ENCODE peak calls at places on chromosomes 4 and X, in six cellular contexts. One of them, this sample, is unnamed.

GRCh38 chr4:53374777-53375258 is 2.6 kb upstream of the FIP1L1 start:
- DNase-seq in left lung: no peak
- DNase-seq in lower lobe of right lung: no peak
- DNase-seq in fibroblast of lung: no peak
- DNase-seq in endothelial cell: no peak
- DNase-seq in WERI-Rb-1: no peak
- DNase-seq in this sample: no peak

GRCh38 chr4:168585168-168586091 is 88.6 kb downstream of the PALLD start:
- DNase-seq in endothelial cell: peak
- DNase-seq in lower lobe of right lung: peak
- DNase-seq in left lung: peak
- DNase-seq in fibroblast of lung: peak
- DNase-seq in WERI-Rb-1: peak
- DNase-seq in this sample: peak

GRCh38 chrX:48531359-48531954 is 8.1 kb upstream of the TBC1D25 start:
- DNase-seq in WERI-Rb-1: no peak
- DNase-seq in lower lobe of right lung: no peak
- DNase-seq in left lung: no peak
- DNase-seq in endothelial cell: no peak
- DNase-seq in fibroblast of lung: peak
- DNase-seq in this sample: peak

GRCh38 chrX:42093756-42094155 is 170.4 kb upstream of the CASK start:
- DNase-seq in lower lobe of right lung: no peak
- DNase-seq in endothelial cell: no peak
- DNase-seq in WERI-Rb-1: no peak
- DNase-seq in fibroblast of lung: no peak
- DNase-seq in left lung: no peak
- DNase-seq in this sample: no peak

GRCh38 chr4:100017627-100018310 is 67.7 kb upstream of the H2AZ1 start:
- DNase-seq in WERI-Rb-1: no peak
- DNase-seq in left lung: no peak
- DNase-seq in endothelial cell: no peak
- DNase-seq in lower lobe of right lung: no peak
- DNase-seq in fibroblast of lung: no peak
- DNase-seq in this sample: no peak

GRCh38 chrX:48971325-48972213 is at the start of gene KCND1:
- DNase-seq in fibroblast of lung: peak
- DNase-seq in endothelial cell: peak
- DNase-seq in left lung: peak
- DNase-seq in lower lobe of right lung: no peak
- DNase-seq in WERI-Rb-1: peak
- DNase-seq in this sample: peak

GRCh38 chr4:119300072-119300387 is 21.9 kb downstream of the FABP2 start:
- DNase-seq in left lung: peak
- DNase-seq in endothelial cell: peak
- DNase-seq in lower lobe of right lung: peak
- DNase-seq in WERI-Rb-1: peak
- DNase-seq in fibroblast of lung: peak
- DNase-seq in this sample: peak

GRCh38 chrX:39451061-39451460 is 646.7 kb downstream of the BCOR start:
- DNase-seq in fibroblast of lung: no peak
- DNase-seq in endothelial cell: no peak
- DNase-seq in lower lobe of right lung: no peak
- DNase-seq in left lung: no peak
- DNase-seq in WERI-Rb-1: no peak
- DNase-seq in this sample: no peak

GRCh38 chr4:3331511-3332394 is 38.9 kb downstream of the RGS12 start:
- DNase-seq in fibroblast of lung: no peak
- DNase-seq in endothelial cell: no peak
- DNase-seq in left lung: no peak
- DNase-seq in lower lobe of right lung: no peak
- DNase-seq in WERI-Rb-1: no peak
- DNase-seq in this sample: no peak

GRCh38 chrX:139720136-139720535 is 12.2 kb upstream of the MCF2 start:
- DNase-seq in lower lobe of right lung: no peak
- DNase-seq in endothelial cell: peak
- DNase-seq in left lung: no peak
- DNase-seq in fibroblast of lung: peak
- DNase-seq in WERI-Rb-1: no peak
- DNase-seq in this sample: peak

GRCh38 chr4:83639849-83640493 is 104.1 kb downstream of the GPAT3 start:
- DNase-seq in fibroblast of lung: peak
- DNase-seq in endothelial cell: peak
- DNase-seq in lower lobe of right lung: no peak
- DNase-seq in left lung: no peak
- DNase-seq in WERI-Rb-1: peak
- DNase-seq in this sample: peak

GRCh38 chr4:158970786-158971185 is 132.1 kb upstream of the RAPGEF2 start:
- DNase-seq in lower lobe of right lung: no peak
- DNase-seq in endothelial cell: no peak
- DNase-seq in fibroblast of lung: no peak
- DNase-seq in WERI-Rb-1: no peak
- DNase-seq in left lung: no peak
- DNase-seq in this sample: no peak

GRCh38 chr4:159764343-159764952 is 661.6 kb downstream of the RAPGEF2 start:
- DNase-seq in left lung: no peak
- DNase-seq in fibroblast of lung: peak
- DNase-seq in WERI-Rb-1: peak
- DNase-seq in endothelial cell: peak
- DNase-seq in lower lobe of right lung: no peak
- DNase-seq in this sample: peak

GRCh38 chrX:45669715-45670360 is 469.2 kb upstream of the DIPK2B start:
- DNase-seq in lower lobe of right lung: no peak
- DNase-seq in fibroblast of lung: peak
- DNase-seq in WERI-Rb-1: no peak
- DNase-seq in endothelial cell: no peak
- DNase-seq in left lung: no peak
- DNase-seq in this sample: no peak

GRCh38 chr4:15116509-15117079 is 114.3 kb downstream of the CPEB2 start:
- DNase-seq in lower lobe of right lung: no peak
- DNase-seq in fibroblast of lung: no peak
- DNase-seq in endothelial cell: no peak
- DNase-seq in WERI-Rb-1: no peak
- DNase-seq in left lung: no peak
- DNase-seq in this sample: no peak

GRCh38 chr4:88242144-88242543 is 42.2 kb downstream of the PPM1K start:
- DNase-seq in endothelial cell: no peak
- DNase-seq in fibroblast of lung: no peak
- DNase-seq in left lung: no peak
- DNase-seq in WERI-Rb-1: no peak
- DNase-seq in lower lobe of right lung: no peak
- DNase-seq in this sample: no peak

GRCh38 chr4:113382704-113383103 is 333.3 kb downstream of the ANK2 start:
- DNase-seq in lower lobe of right lung: no peak
- DNase-seq in fibroblast of lung: peak
- DNase-seq in left lung: no peak
- DNase-seq in WERI-Rb-1: no peak
- DNase-seq in endothelial cell: no peak
- DNase-seq in this sample: no peak

GRCh38 chrX:20515841-20516461 is 249.2 kb upstream of the RPS6KA3 start:
- DNase-seq in WERI-Rb-1: no peak
- DNase-seq in lower lobe of right lung: no peak
- DNase-seq in left lung: no peak
- DNase-seq in endothelial cell: no peak
- DNase-seq in fibroblast of lung: peak
- DNase-seq in this sample: peak

GRCh38 chr4:162274354-162274753 is 110.6 kb upstream of the FSTL5 start:
- DNase-seq in endothelial cell: no peak
- DNase-seq in WERI-Rb-1: no peak
- DNase-seq in left lung: no peak
- DNase-seq in fibroblast of lung: no peak
- DNase-seq in lower lobe of right lung: no peak
- DNase-seq in this sample: no peak

GRCh38 chr4:73679836-73680235 is 59.6 kb upstream of the RASSF6 start:
- DNase-seq in WERI-Rb-1: no peak
- DNase-seq in left lung: no peak
- DNase-seq in fibroblast of lung: peak
- DNase-seq in lower lobe of right lung: no peak
- DNase-seq in endothelial cell: no peak
- DNase-seq in this sample: peak

GRCh38 chr4:137253949-137254348 is 278.3 kb downstream of the PCDH18 start:
- DNase-seq in lower lobe of right lung: no peak
- DNase-seq in left lung: no peak
- DNase-seq in endothelial cell: no peak
- DNase-seq in fibroblast of lung: peak
- DNase-seq in WERI-Rb-1: no peak
- DNase-seq in this sample: peak

GRCh38 chr4:91961504-91961903 is 342.3 kb upstream of the GRID2 start:
- DNase-seq in fibroblast of lung: peak
- DNase-seq in lower lobe of right lung: no peak
- DNase-seq in WERI-Rb-1: no peak
- DNase-seq in left lung: no peak
- DNase-seq in endothelial cell: no peak
- DNase-seq in this sample: no peak

GRCh38 chr4:91963489-91963888 is 340.3 kb upstream of the GRID2 start:
- DNase-seq in WERI-Rb-1: no peak
- DNase-seq in fibroblast of lung: peak
- DNase-seq in endothelial cell: no peak
- DNase-seq in lower lobe of right lung: no peak
- DNase-seq in left lung: no peak
- DNase-seq in this sample: no peak

GRCh38 chr4:91965166-91965565 is 338.6 kb upstream of the GRID2 start:
- DNase-seq in left lung: no peak
- DNase-seq in endothelial cell: no peak
- DNase-seq in lower lobe of right lung: no peak
- DNase-seq in WERI-Rb-1: no peak
- DNase-seq in fibroblast of lung: no peak
- DNase-seq in this sample: no peak
- TF ChIP-seq CTCF in left lung: no peak
- TF ChIP-seq CTCF in endothelial cell: no peak
- TF ChIP-seq CTCF in lower lobe of right lung: no peak
- TF ChIP-seq CTCF in WERI-Rb-1: no peak
- TF ChIP-seq CTCF in fibroblast of lung: peak
- TF ChIP-seq CTCF in this sample: no peak

GRCh38 chr4:96455045-96455720 is 615.3 kb downstream of the PDHA2 start:
- DNase-seq in fibroblast of lung: no peak
- DNase-seq in lower lobe of right lung: no peak
- DNase-seq in WERI-Rb-1: no peak
- DNase-seq in endothelial cell: no peak
- DNase-seq in left lung: no peak
- DNase-seq in this sample: no peak
- TF ChIP-seq CTCF in fibroblast of lung: no peak
- TF ChIP-seq CTCF in lower lobe of right lung: no peak
- TF ChIP-seq CTCF in WERI-Rb-1: no peak
- TF ChIP-seq CTCF in endothelial cell: no peak
- TF ChIP-seq CTCF in left lung: no peak
- TF ChIP-seq CTCF in this sample: no peak

DNA sequence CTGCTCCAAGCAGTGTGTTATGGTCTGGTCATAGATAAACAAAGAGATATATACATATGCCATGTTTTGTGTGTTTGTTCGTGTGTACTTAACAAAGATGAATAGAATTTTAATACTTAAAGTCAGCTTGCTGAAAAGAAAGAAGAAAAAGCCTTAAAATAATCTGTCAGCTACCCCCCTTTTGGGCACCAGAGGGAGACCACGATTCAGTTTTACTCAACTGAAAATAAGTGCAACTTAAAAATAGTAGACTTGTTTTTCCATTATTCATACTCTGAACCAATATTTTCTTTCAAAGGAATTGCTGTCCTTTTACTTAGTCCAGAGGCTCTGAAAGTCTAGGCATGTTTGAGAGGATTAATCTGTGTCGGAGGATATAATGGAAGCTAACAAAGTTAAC is 181.7 kb upstream of the AGTR2 start:
- DNase-seq in left lung: no peak
- DNase-seq in fibroblast of lung: peak
- DNase-seq in endothelial cell: no peak
- DNase-seq in lower lobe of right lung: no peak
- DNase-seq in WERI-Rb-1: no peak
- DNase-seq in this sample: no peak
- TF ChIP-seq CTCF in left lung: no peak
- TF ChIP-seq CTCF in fibroblast of lung: no peak
- TF ChIP-seq CTCF in endothelial cell: peak
- TF ChIP-seq CTCF in lower lobe of right lung: no peak
- TF ChIP-seq CTCF in WERI-Rb-1: no peak
- TF ChIP-seq CTCF in this sample: no peak

GRCh38 chr4:36386691-36387090 is 105.3 kb downstream of the DTHD1 start:
- DNase-seq in endothelial cell: no peak
- DNase-seq in WERI-Rb-1: no peak
- DNase-seq in fibroblast of lung: no peak
- DNase-seq in lower lobe of right lung: no peak
- DNase-seq in left lung: no peak
- DNase-seq in this sample: no peak
- TF ChIP-seq CTCF in endothelial cell: no peak
- TF ChIP-seq CTCF in WERI-Rb-1: no peak
- TF ChIP-seq CTCF in fibroblast of lung: no peak
- TF ChIP-seq CTCF in lower lobe of right lung: no peak
- TF ChIP-seq CTCF in left lung: no peak
- TF ChIP-seq CTCF in this sample: no peak

DNA sequence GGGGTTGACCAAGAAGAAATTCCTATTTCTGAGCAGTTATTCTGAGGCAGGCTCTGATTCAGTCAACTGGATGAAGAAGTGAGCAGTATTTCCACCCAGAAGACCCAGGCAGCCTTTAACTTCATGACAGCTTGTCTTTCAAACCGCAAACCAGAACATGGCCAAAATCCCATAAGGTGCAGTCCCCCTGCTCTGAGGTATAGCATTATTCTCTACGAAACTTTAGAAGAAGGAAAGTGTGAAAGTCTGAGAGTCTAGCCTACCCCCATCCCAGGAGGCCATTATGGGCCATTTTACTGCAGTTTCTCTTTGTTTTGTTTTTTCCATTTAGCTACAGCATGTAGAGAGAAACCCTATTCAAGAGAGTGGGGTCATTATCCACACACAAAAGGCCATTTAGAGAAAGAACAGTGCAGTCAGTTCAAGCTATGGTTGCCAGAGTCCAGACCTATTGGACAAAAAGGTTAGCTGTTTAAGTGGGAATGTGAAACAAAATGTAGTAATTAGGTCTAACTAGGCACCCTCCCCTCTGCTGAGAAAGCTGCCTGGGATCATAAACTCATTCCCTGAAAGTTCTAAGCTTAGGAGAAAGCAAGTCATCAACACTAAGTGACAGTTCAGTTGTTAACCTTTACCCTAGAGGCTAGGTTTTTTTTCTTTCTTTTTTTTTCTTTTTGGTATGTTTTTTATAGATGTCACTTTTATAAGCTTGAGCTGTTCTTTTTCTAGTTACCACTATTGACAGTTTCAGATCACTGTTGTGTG is 52.1 kb upstream of the RASGEF1B start:
- DNase-seq in fibroblast of lung: no peak
- DNase-seq in endothelial cell: no peak
- DNase-seq in lower lobe of right lung: no peak
- DNase-seq in left lung: no peak
- DNase-seq in WERI-Rb-1: no peak
- DNase-seq in this sample: no peak
- TF ChIP-seq CTCF in fibroblast of lung: no peak
- TF ChIP-seq CTCF in endothelial cell: no peak
- TF ChIP-seq CTCF in lower lobe of right lung: no peak
- TF ChIP-seq CTCF in left lung: no peak
- TF ChIP-seq CTCF in WERI-Rb-1: no peak
- TF ChIP-seq CTCF in this sample: no peak

DNA sequence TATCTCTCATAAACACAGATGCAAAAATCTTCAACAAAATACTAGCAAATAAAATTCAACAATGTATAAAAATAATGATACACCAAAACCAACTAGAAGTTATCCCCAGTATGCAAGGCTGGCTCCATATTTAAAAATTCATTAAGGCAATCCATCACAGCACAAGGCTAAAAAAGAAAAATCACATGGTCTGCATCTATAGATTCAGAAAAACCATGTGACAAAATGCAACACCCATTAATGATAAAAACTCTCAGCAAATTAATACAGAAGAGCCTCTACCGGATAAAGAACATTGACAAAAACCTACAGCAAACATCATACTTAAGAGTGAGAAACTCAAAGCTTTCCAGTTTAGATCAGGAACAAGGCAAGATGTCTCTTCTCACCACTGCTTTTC is 182.6 kb downstream of the COL25A1 start:
- DNase-seq in endothelial cell: no peak
- DNase-seq in lower lobe of right lung: no peak
- DNase-seq in left lung: no peak
- DNase-seq in fibroblast of lung: no peak
- DNase-seq in WERI-Rb-1: no peak
- DNase-seq in this sample: no peak
- TF ChIP-seq CTCF in endothelial cell: no peak
- TF ChIP-seq CTCF in lower lobe of right lung: no peak
- TF ChIP-seq CTCF in left lung: no peak
- TF ChIP-seq CTCF in fibroblast of lung: no peak
- TF ChIP-seq CTCF in WERI-Rb-1: no peak
- TF ChIP-seq CTCF in this sample: no peak